ENCODE peak calls at places on chromosomes 4 and X, in four cellular contexts. S, I, R and F are unnamed samples. For H3K9me1, the result is how much of the 10 kb centered on the place peaks cover.

GRCh38 chr4:123974419-123975105 is 578.0 kb downstream of the SPRY1 start:
- DNase-seq in S (no peak), I (no peak), R (no peak), F (no peak)

GRCh38 chrX:132615396-132616131 is 126.7 kb upstream of the MBNL3 start:
- DNase-seq in S (peak), I (peak), R (peak), F (no peak)

GRCh38 chr4:169070895-169071218 is 60.8 kb upstream of the CBR4 start:
- DNase-seq in S (no peak), I (no peak), R (no peak), F (peak)

GRCh38 chr4:123014038-123014437 is 91.6 kb upstream of the NUDT6 start:
- DNase-seq in S (no peak), I (no peak), R (no peak), F (no peak)

GRCh38 chr4:91936301-91936700 is 367.5 kb upstream of the GRID2 start:
- DNase-seq in S (no peak), I (peak), R (no peak), F (no peak)

GRCh38 chr4:55681430-55681829 is 45.3 kb upstream of the NMU start:
- DNase-seq in S (no peak), I (no peak), R (no peak), F (no peak)

GRCh38 chr4:139555705-139556070 is 331 bp downstream of the SETD7 start:
- DNase-seq in S (peak), I (no peak), R (no peak), F (no peak)

GRCh38 chr4:159552979-159553768 is 450.3 kb downstream of the RAPGEF2 start:
- DNase-seq in S (no peak), I (no peak), R (no peak), F (no peak)

GRCh38 chr4:153154010-153154975 is 50.0 kb upstream of the TRIM2 start:
- DNase-seq in S (no peak), I (peak), R (peak), F (no peak)

GRCh38 chr4:82981116-82981515 is 29.5 kb downstream of the LIN54 start:
- DNase-seq in S (no peak), I (no peak), R (no peak), F (no peak)

GRCh38 chr4:8842614-8843013 is 29.0 kb downstream of the HMX1 start:
- DNase-seq in S (no peak), I (no peak), R (no peak), F (no peak)

GRCh38 chr4:162659716-162660115 is 495.9 kb upstream of the FSTL5 start:
- DNase-seq in S (no peak), I (no peak), R (no peak), F (no peak)

GRCh38 chrX:125298871-125299270 is 20.8 kb upstream of the TEX13C start:
- DNase-seq in S (no peak), I (no peak), R (no peak), F (no peak)

GRCh38 chr4:153809307-153809706 is 20.4 kb upstream of the SFRP2 start:
- DNase-seq in S (no peak), I (no peak), R (no peak), F (no peak)

GRCh38 chrX:131728295-131729145 is 184.6 kb downstream of the OR13H1 start:
- DNase-seq in S (no peak), I (peak), R (no peak), F (no peak)

GRCh38 chr4:136680271-136680670 is 852.0 kb downstream of the PCDH18 start:
- DNase-seq in S (no peak), I (peak), R (no peak), F (no peak)

GRCh38 chrX:37879692-37880091 is 32.3 kb upstream of the DYNLT3 start:
- DNase-seq in S (no peak), I (no peak), R (no peak), F (no peak)

GRCh38 chr4:72110886-72111285 is 79.1 kb downstream of the NPFFR2 start:
- DNase-seq in S (no peak), I (no peak), R (no peak), F (no peak)

GRCh38 chrX:23103546-23103945 is 103.8 kb downstream of the DDX53 start:
- DNase-seq in S (no peak), I (no peak), R (no peak), F (no peak)

GRCh38 chrX:129678881-129679195 is 24.1 kb upstream of the APLN start:
- DNase-seq in S (no peak), I (no peak), R (peak), F (no peak)

GRCh38 chr4:25081866-25082471 is 51.2 kb upstream of the LGI2 start:
- DNase-seq in S (no peak), I (no peak), R (no peak), F (no peak)
- H2AFZ ChIP-seq in S (no peak), I (no peak), R (no peak), F (no peak)

GRCh38 chr4:38132843-38133662 is 172.9 kb downstream of the PTTG2 start:
- DNase-seq in S (no peak), I (no peak), R (no peak), F (no peak)

GRCh38 chr4:38130884-38131283 is 170.7 kb downstream of the PTTG2 start:
- DNase-seq in S (no peak), I (no peak), R (no peak), F (no peak)

GRCh38 chr4:38132140-38132673 is 172.0 kb downstream of the PTTG2 start:
- DNase-seq in S (no peak), I (peak), R (peak), F (peak)

GRCh38 chr4:38129452-38129830 is 169.2 kb downstream of the PTTG2 start:
- DNase-seq in S (no peak), I (no peak), R (no peak), F (no peak)

DNA sequence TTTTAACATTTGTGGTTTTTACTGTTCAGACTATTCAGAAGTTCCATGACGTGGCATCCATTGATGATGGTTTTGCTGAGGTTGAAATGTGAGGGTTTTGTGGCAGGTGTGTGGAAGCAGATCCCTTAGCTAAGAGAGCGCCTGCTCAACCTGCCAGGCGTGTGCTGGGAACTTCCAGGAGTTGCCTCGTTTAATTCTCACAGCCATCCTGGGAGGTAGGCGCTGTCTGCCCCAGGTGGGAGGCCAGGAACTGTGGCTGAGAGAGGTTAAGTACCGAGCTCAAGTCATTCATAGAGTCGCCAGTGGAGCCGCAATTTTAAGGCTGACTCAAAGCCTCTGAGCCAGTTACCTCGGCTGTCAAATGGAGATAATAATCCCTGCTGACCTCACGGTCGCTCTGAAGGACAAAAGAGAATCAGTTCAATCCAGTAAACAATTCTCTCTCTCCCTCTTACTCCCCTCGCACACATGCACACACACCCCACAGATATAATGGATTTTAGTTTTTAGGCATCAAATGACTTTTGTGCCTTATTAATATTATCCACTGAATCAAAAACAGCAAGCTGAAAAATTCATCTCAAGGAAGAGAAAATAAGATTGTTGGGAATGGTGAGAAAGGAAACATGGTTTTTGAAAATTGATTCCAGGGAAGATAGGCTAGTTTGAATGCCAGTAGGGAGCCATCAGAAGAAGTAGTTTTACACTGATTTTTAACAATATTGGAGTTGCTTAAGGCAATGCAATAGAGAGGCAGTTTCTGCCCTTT is 171.4 kb downstream of the PTTG2 start:
- DNase-seq in S (no peak), I (no peak), R (peak), F (no peak)
- H3K4me2 ChIP-seq in S (no peak), I (no peak), R (peak), F (peak)

DNA sequence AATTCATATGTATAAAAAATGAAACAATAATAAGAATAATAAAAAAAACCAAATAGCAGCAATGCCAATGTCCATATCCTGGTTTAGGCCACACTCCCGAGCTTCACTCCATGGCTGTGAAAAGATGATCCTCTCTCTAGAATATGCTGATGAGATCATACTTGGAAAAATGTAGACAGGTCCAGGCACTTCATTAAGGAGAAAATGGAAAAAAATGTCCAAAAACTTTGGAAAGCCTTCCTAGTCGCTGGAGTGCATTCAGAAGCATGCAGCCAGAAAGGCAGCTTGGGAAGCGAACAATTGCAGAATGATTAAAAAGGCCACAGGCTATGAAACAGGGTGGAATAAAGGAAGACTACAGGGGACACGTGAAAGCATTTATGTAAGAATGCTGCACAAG is 165.7 kb upstream of the HCCS start:
- DNase-seq in S (no peak), I (no peak), R (no peak), F (peak)
- H3K9me1 ChIP-seq in S (under half), I (under half), R (under half), F (under half)

DNA sequence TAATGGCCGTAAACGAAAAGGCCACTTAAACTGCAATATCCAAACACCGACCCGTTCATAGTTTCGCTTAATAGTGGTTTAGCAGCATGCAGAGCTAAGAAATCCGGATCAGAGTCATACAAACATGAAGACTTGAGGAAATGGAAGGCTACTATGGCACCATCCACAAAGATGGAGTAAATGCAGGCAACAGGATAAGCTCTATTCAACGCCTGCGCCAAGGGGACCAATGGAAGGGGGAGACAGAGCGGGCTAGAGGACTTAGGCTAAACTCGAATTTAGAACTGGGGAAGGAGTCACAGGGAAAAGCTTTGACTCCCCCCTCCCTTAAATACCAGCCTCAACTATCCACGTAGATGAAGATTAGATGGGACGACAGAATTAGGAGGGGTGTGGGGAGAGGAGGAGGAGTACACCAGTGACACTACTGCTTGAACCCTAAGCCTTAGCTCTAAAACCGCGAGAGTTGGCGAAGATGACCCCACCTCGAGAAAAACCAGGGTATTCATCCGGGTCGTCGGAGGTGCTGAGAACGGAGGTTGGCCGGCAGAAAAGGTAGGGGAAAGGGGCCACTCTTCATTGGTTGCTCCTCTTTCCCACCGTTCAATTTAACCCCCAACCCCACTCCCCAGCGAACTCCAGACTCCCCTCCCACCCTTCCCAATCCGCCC is 3.5 kb downstream of the HUWE1 start:
- DNase-seq in S (peak), I (peak), R (peak), F (no peak)
- H2AFZ ChIP-seq in S (peak), I (peak), R (no peak), F (no peak)

GRCh38 chr4:174521800-174522182 is 497 bp downstream of the HPGD start:
- DNase-seq in S (no peak), I (no peak), R (no peak), F (no peak)
- H3K4me2 ChIP-seq in S (peak), I (peak), R (no peak), F (peak)

GRCh38 chrX:40821780-40822179 is 86.4 kb upstream of the MED14 start:
- DNase-seq in S (no peak), I (no peak), R (no peak), F (no peak)
- H3K9me1 ChIP-seq in S (under half), I (under half), R (under half), F (under half)